ENCODE peak calls at places on chromosomes 11 and 22, in six cellular contexts. B is neuronal stem cell, U is H1, W is mesendoderm, K is IMR-90, X is H9. L is an unnamed sample.

GRCh38 chr22:20105456-20106204 is 10.3 kb upstream of the RANBP1 start:
- DNase-seq in B (no peak), U (no peak), W (no peak), K (no peak), X (no peak), L (no peak)

GRCh38 chr11:36454991-36455611 is 55.0 kb downstream of the TRAF6 start:
- DNase-seq in U (no peak), X (no peak), K (no peak), B (peak), W (no peak), L (no peak)

GRCh38 chr11:7020183-7020917 is at the start of the genes NLRP14 and ZNF214:
- DNase-seq in B (peak), K (peak), W (peak), U (peak), X (peak), L (peak)

GRCh38 chr11:120400564-120401364 is 64.6 kb downstream of the ARHGEF12 start:
- DNase-seq in U (no peak), W (peak), B (no peak), K (peak), X (no peak), L (peak)

GRCh38 chr11:125343732-125344131 is 152.3 kb downstream of the FEZ1 start:
- DNase-seq in K (peak), X (no peak), B (no peak), W (peak), U (no peak), L (peak)

GRCh38 chr11:26572770-26573402 is 823 bp upstream of the MUC15 start:
- DNase-seq in K (no peak), U (no peak), W (peak), B (peak), X (no peak), L (no peak)

GRCh38 chr22:32177221-32177765 is 18.2 kb upstream of the C22orf42 start:
- DNase-seq in K (no peak), B (no peak), W (peak), U (no peak), X (no peak), L (no peak)

GRCh38 chr11:110896358-110896757 is 184.1 kb upstream of the ARHGAP20 start:
- DNase-seq in X (no peak), U (no peak), B (no peak), W (peak), K (peak), L (peak)

GRCh38 chr11:12005061-12005460 is 3.4 kb downstream of the DKK3 start:
- DNase-seq in X (no peak), U (no peak), K (no peak), W (no peak), B (no peak), L (no peak)

GRCh38 chr11:7668911-7669310 is 4.4 kb downstream of the CYB5R2 start:
- DNase-seq in W (peak), X (no peak), K (no peak), B (no peak), U (no peak), L (no peak)

GRCh38 chr11:124551987-124552386 is 8.5 kb upstream of the OR8B12 start:
- DNase-seq in B (no peak), K (no peak), X (no peak), U (no peak), W (peak), L (no peak)

GRCh38 chr11:19094859-19095258 is 22.1 kb upstream of the ZDHHC13 start:
- DNase-seq in B (no peak), U (no peak), K (no peak), W (no peak), X (no peak), L (no peak)

GRCh38 chr11:30816959-30817880 is 231.1 kb upstream of the MPPED2 start:
- DNase-seq in W (no peak), U (no peak), K (no peak), X (no peak), B (no peak), L (no peak)

GRCh38 chr11:106990322-106990721 is 28.0 kb downstream of the GUCY1A2 start:
- DNase-seq in X (no peak), W (no peak), K (no peak), U (no peak), B (no peak), L (no peak)

GRCh38 chr11:34840736-34841386 is 75.3 kb downstream of the APIP start:
- DNase-seq in X (peak), W (peak), B (no peak), U (no peak), K (peak), L (peak)

GRCh38 chr22:37330200-37331033 is 48.1 kb downstream of the CYTH4 start:
- DNase-seq in U (peak), W (peak), B (peak), X (peak), K (peak), L (peak)

GRCh38 chr22:22938672-22939536 is 51.3 kb downstream of the IGLL5 start:
- DNase-seq in U (no peak), B (no peak), X (no peak), W (no peak), K (no peak), L (no peak)

GRCh38 chr22:24289781-24290181 is 19.1 kb downstream of the SPECC1L start:
- DNase-seq in B (peak), X (no peak), W (peak), U (no peak), K (no peak), L (peak)

GRCh38 chr22:49783926-49784629 is 43.6 kb downstream of the BRD1 start:
- DNase-seq in U (no peak), B (no peak), K (no peak), W (no peak), X (no peak), L (no peak)

GRCh38 chr22:44587004-44587793 is 89.2 kb upstream of the RTL6 start:
- DNase-seq in U (no peak), X (no peak), W (peak), B (no peak), K (peak), L (no peak)

DNA sequence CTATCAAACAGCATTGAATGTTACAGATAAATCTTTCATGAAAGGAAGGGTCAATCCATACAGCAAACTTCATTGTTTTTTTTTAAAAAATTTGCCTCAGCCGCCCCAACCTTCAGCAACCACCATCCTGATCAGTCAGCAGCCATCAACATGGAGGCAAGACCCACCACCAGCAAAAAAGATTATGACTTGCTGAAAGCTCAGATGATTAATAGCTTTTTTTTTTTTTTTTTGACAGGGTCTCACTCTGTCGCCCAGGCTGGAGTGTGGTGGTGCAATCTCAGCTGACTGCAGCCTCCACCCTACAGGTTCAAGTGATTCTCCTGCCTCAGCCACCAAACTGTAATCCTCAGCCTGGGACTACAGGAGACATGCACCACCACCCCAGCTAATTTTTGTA is 18.0 kb upstream of the CD3E start:
- DNase-seq in B (no peak), U (no peak), X (no peak), W (no peak), K (no peak), L (no peak)
- H2BK15ac ChIP-seq in B (no peak), U (no peak), X (no peak), W (no peak), K (no peak), L (no peak)

GRCh38 chr11:15926071-15926470 is 430.3 kb downstream of the SOX6 start:
- DNase-seq in K (no peak), U (no peak), W (no peak), X (no peak), B (no peak), L (no peak)

GRCh38 chr11:15918674-15919073 is 437.7 kb downstream of the SOX6 start:
- DNase-seq in B (no peak), W (no peak), U (no peak), K (no peak), X (no peak), L (no peak)

GRCh38 chr11:15923169-15923568 is 433.2 kb downstream of the SOX6 start:
- DNase-seq in K (no peak), W (peak), U (no peak), X (no peak), B (no peak), L (peak)

GRCh38 chr11:15918212-15918611 is 438.1 kb downstream of the SOX6 start:
- DNase-seq in K (no peak), B (no peak), U (no peak), W (no peak), X (no peak), L (no peak)

DNA sequence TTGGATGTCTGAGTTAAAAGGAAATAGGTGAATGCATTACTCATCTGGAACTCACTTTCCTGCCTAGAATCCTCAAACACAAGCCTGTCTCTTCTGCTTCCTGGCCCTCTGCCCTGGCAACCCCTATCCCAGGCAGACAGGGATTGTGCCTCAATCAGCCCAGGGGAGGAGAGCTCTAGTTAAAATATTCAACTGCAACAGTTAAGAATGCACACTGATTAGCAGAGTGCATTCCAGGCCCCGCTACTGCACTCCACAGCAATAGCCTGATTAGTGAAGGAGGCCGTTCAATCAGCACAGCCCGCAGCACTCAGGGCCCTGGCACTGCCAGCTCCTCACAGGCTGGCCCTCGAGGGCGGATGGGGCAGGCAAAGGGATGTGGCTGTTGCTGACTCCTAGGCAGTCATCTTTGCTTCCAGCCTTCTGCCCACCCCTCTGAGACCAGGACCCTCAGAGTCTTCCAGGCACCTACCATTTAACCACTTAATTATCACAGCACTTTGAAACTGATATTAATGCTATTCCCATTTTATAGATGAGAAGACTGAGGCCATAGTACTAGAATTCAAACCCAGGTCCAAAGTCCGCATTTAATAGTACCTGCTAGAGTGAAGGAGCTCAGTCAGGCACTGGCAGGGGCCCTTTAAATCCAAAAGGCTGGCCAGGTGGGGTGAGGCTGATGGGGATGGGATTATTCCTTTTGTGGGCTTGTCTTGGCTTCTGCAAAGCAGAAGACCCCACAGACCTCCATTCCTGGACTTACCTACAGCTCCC is 435.3 kb downstream of the SOX6 start:
- DNase-seq in U (no peak), W (peak), X (no peak), K (peak), B (no peak), L (no peak)
- H4K8ac ChIP-seq in U (no peak), W (no peak), X (no peak), K (no peak), B (no peak), L (no peak)

GRCh38 chr11:77501748-77502147 is 27.9 kb upstream of the PAK1 start:
- DNase-seq in K (no peak), B (no peak), U (no peak), W (no peak), X (no peak), L (no peak)

GRCh38 chr11:77503006-77503405 is 29.1 kb upstream of the PAK1 start:
- DNase-seq in U (no peak), K (peak), X (no peak), B (no peak), W (no peak), L (no peak)

GRCh38 chr11:77505956-77506355 is 32.1 kb upstream of the PAK1 start:
- DNase-seq in K (no peak), B (no peak), X (no peak), W (no peak), U (no peak), L (no peak)

GRCh38 chr11:77506857-77507256 is 33.0 kb upstream of the PAK1 start:
- DNase-seq in X (no peak), U (no peak), B (no peak), K (no peak), W (no peak), L (no peak)

DNA sequence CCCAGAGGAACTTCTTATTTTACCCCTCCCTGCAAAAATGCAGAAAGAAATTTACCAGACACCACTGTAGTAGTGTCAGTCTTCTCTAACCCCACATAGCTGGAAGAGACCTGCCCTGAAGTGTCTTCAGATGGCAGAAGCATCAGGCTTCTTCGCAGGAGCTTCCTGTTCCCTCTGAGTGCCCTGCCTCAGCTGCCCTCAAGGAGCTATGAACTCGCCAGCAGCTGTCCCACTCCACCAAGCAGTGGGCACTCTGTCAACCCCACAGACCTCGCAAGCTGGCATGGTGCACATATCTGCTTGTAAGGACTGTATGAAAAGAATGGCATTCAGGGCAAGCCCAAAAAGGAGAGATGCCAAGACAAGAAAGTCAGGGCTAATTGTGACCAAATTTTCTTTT is 28.6 kb upstream of the PAK1 start:
- DNase-seq in K (no peak), X (no peak), W (no peak), B (no peak), U (no peak), L (no peak)
- H3K4me2 ChIP-seq in K (no peak), X (no peak), W (no peak), B (no peak), U (no peak), L (no peak)

DNA sequence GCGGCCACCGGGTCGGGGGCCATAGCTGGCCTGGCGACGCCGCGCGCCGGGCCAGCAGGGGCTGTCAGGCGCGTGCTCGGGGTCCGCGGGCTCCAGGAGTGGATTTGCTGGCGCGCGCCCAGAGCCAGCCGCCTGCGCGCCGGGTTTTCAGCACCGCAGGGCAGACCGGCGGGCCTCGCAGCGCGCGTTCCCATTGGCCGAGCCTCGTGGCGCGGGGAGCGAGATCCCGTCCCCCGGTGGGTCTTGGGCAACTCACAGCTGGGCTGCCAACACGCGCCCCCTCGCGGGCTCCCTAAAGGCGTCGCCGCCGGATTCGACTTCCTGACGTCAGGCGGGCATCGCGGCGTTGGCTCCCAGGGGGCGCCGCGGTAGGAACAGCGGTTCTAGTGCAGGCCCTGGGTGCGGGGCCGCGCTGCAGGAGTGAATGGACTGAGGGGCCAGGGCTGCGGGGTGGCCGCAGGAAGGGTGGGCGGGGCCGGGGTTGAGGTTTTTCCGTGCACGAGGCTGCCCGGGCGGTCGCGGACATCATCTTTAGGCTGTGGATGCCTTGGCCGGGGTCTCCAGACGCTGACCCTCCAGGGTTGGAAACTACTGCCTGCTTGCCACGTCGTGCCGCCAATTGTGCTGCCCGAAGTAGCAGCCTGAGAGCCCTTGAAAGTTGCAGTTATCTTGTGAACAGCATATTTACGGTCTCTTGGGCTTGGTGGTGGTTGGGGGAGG is at the start of gene FADS1:
- DNase-seq in W (peak), K (peak), B (peak), X (peak), U (peak), L (peak)
- H2BK15ac ChIP-seq in W (no peak), K (peak), B (peak), X (no peak), U (no peak), L (peak)

GRCh38 chr22:45896961-45897538 is 79.9 kb downstream of the WNT7B start:
- DNase-seq in K (no peak), B (no peak), U (no peak), X (no peak), W (no peak), L (no peak)
- H4K8ac ChIP-seq in K (no peak), B (no peak), U (peak), X (no peak), W (no peak), L (no peak)

DNA sequence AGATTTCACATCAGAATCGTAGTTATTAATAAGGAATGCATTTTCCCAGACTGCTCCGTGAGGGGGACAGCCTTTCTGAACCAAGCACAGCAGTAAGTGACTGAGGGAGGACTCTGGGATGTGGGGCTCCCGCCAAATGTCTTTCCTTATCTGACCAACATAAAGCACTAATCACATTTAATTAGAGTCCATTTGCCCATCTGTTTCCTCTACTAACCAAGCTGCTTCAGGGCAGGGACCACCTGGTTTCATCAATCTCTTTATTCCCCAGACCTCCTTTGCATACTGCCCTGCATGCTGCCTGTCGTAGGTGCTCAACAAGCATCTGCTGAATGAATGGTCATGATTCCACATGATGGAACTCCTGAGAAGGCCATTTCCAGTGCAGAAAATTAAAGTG is 29.4 kb downstream of the SMCO4 start:
- DNase-seq in X (no peak), W (no peak), K (no peak), U (no peak), B (no peak), L (no peak)
- H3K4me2 ChIP-seq in X (no peak), W (no peak), K (no peak), U (no peak), B (no peak), L (no peak)

DNA sequence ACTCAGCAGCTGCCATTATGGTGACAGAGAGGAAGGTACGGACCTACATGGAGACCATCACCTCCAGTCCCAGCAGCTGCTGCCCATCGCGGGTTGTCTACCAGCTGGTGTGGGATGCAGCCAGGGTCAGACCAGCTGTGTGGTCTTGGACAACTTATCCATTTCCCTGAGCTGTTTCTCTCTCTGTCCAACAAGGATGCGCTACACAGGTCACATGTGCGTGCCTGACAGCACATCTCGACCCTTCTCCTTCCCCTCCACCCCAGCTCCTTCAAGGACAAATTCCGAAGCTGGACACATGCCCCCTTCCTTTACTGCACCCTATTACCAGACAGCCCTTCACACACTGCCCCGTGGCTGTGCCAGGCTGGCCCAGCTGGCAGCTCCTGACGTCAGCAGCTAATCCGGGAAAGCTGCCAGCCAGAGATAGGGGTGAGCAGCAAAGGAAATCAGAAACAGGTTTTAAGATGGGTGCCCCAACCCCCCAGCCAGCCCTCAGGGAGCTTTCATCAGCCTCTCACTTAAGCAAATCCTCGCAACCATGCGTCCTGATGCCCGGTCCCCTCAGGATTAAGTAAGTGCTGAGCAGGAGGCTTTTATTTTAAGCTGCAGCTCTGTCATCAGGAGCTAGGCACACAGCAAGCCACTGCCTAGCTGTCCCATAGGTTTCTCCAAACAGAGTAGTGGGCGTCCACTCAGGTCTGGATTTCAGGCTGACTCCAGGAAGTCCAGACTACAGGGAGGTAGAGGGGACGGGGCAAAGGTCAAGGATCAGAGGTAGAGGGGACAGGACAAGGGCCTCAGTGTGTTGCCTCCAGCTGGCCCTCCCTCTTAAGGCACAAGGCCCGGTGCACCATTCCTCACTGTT is 20.3 kb downstream of the TEF start:
- DNase-seq in U (no peak), W (no peak), X (no peak), B (no peak), K (peak), L (peak)
- H2BK15ac ChIP-seq in U (no peak), W (no peak), X (no peak), B (no peak), K (peak), L (no peak)